ENCODE peak calls at places on chromosomes 11 and 22, in seven cellular contexts. C is left ventricle myocardium inferior, N is HFF-Myc, Y is bronchial epithelial cell, B is heart right ventricle, W is keratinocyte, U is thoracic aorta. E is an unnamed sample.

GRCh38 chr11:10906521-10906920 is 48.7 kb upstream of the ZBED5 start:
- DNase-seq in C (no peak), N (no peak), Y (no peak), B (no peak), W (no peak), U (no peak), E (no peak)

GRCh38 chr11:88979641-88980040 is 86.1 kb downstream of the GRM5 start:
- DNase-seq in C (no peak), N (no peak), Y (peak), B (no peak), W (no peak), U (no peak), E (peak)

GRCh38 chr22:37803636-37804371 is 3.9 kb upstream of the GCAT start:
- DNase-seq in C (no peak), N (no peak), Y (no peak), B (no peak), W (no peak), U (no peak), E (no peak)

GRCh38 chr11:60897496-60897895 is 8.9 kb downstream of the PRPF19 start:
- DNase-seq in C (no peak), N (no peak), Y (peak), B (no peak), W (no peak), U (no peak), E (no peak)

GRCh38 chr11:46377831-46378230 is 3.6 kb upstream of the MDK start:
- DNase-seq in C (no peak), N (no peak), Y (no peak), B (no peak), W (no peak), U (no peak), E (no peak)

GRCh38 chr22:20395181-20395896 is 1.4 kb downstream of the ZNF74 start:
- DNase-seq in C (no peak), N (no peak), Y (no peak), B (no peak), W (no peak), U (no peak), E (no peak)

GRCh38 chr11:134636071-134636470 is 224.0 kb upstream of the B3GAT1 start:
- DNase-seq in C (no peak), N (no peak), Y (no peak), B (no peak), W (no peak), U (no peak), E (no peak)

GRCh38 chr11:22555901-22556300 is 69.7 kb downstream of the FANCF start:
- DNase-seq in C (no peak), N (no peak), Y (no peak), B (no peak), W (no peak), U (no peak), E (no peak)

GRCh38 chr11:58963551-58964075 is 24.3 kb downstream of the GLYATL1 start:
- DNase-seq in C (no peak), N (peak), Y (peak), B (no peak), W (peak), U (no peak), E (peak)

GRCh38 chr11:122494171-122494570 is 161.4 kb upstream of the UBASH3B start:
- DNase-seq in C (no peak), N (no peak), Y (no peak), B (no peak), W (no peak), U (no peak), E (no peak)

GRCh38 chr11:4551346-4551979 is 6.5 kb downstream of the OR52M1 start:
- DNase-seq in C (no peak), N (no peak), Y (peak), B (no peak), W (no peak), U (no peak), E (no peak)

GRCh38 chr11:28010001-28010400 is 98.0 kb downstream of the KIF18A start:
- DNase-seq in C (no peak), N (peak), Y (no peak), B (no peak), W (no peak), U (no peak), E (no peak)

GRCh38 chr11:59875856-59876519 is 2.6 kb upstream of the OOSP3 start:
- DNase-seq in C (no peak), N (no peak), Y (no peak), B (no peak), W (no peak), U (no peak), E (no peak)

GRCh38 chr11:66696186-66696585 is 18.5 kb upstream of the RBM4B start:
- DNase-seq in C (no peak), N (no peak), Y (no peak), B (no peak), W (no peak), U (no peak), E (no peak)

GRCh38 chr11:67278135-67278938 is 10.8 kb upstream of the ANKRD13D start:
- DNase-seq in C (no peak), N (no peak), Y (no peak), B (peak), W (no peak), U (no peak), E (no peak)

GRCh38 chr22:17786435-17787158 is 12.3 kb upstream of the BID start:
- DNase-seq in C (peak), N (no peak), Y (no peak), B (peak), W (no peak), U (no peak), E (no peak)

GRCh38 chr22:43824724-43825485 is 12.8 kb upstream of the EFCAB6 start:
- DNase-seq in C (no peak), N (no peak), Y (no peak), B (no peak), W (no peak), U (no peak), E (no peak)

GRCh38 chr11:57641426-57641825 is 8.3 kb downstream of the YPEL4 start:
- DNase-seq in C (no peak), N (no peak), Y (peak), B (no peak), W (no peak), U (no peak), E (no peak)

GRCh38 chr11:57240757-57241156 is 3.7 kb upstream of the APLNR start:
- DNase-seq in C (no peak), N (no peak), Y (no peak), B (no peak), W (no peak), U (no peak), E (no peak)

GRCh38 chr11:118349475-118349874 is 5.3 kb downstream of the CD3G start:
- DNase-seq in C (no peak), N (no peak), Y (no peak), B (no peak), W (no peak), U (no peak), E (no peak)

GRCh38 chr22:28506207-28506606 is 173.4 kb downstream of the TTC28 start:
- DNase-seq in C (no peak), N (no peak), Y (no peak), B (no peak), W (no peak), U (no peak), E (no peak)

GRCh38 chr11:115054541-115055538 is 376.5 kb downstream of the NXPE2 start:
- DNase-seq in C (peak), N (no peak), Y (no peak), B (peak), W (no peak), U (no peak), E (no peak)

GRCh38 chr11:75073459-75074190 is 23.1 kb downstream of the OR2AT4 start:
- DNase-seq in C (no peak), N (no peak), Y (peak), B (no peak), W (no peak), U (no peak), E (no peak)

GRCh38 chr11:122036022-122036421 is 80.0 kb downstream of the BLID start:
- DNase-seq in C (no peak), N (no peak), Y (no peak), B (no peak), W (no peak), U (no peak), E (no peak)

GRCh38 chr11:100472727-100473389 is 214.2 kb upstream of the ARHGAP42 start:
- DNase-seq in C (no peak), N (no peak), Y (no peak), B (no peak), W (no peak), U (no peak), E (no peak)

GRCh38 chr11:63277345-63277943 is 34.0 kb upstream of the SLC22A25 start:
- DNase-seq in C (no peak), N (no peak), Y (peak), B (no peak), W (no peak), U (no peak), E (no peak)

GRCh38 chr22:50530857-50531545 is 1.2 kb upstream of the TYMP start:
- DNase-seq in C (peak), N (no peak), Y (peak), B (peak), W (no peak), U (no peak), E (no peak)

GRCh38 chr11:117597083-117597482 is 199.9 kb downstream of the DSCAML1 start:
- DNase-seq in C (peak), N (no peak), Y (peak), B (peak), W (peak), U (no peak), E (no peak)

DNA sequence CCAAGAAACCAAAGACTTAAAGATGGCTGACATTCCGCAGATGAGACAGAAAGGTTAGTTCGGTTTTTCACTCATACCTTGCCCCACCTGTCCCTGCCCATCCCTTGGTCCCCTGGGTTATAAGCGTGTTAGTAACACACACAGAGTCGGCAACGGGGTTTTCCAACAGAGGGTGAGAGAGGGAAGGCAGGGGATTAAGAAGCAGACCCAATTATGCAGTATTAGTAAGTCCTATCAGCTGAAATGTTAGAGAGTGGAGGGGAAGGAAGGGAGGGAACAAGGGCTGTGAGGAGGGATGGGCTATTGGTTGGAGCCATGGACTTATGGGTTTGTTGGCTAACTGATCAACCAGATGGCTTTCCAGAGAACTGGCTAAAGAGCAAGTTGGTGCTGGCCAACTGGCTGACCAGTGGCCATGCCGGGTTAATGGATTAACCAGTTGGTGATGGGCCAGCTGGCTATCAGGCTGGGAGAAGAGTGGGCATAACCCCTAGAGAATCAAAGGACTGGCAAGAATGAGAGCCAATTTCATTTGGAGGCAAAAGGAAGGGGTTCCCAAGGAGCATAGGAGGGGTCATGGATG is 45.5 kb downstream of the NRXN2 start:
- DNase-seq in C (no peak), N (no peak), Y (no peak), B (no peak), W (no peak), U (no peak), E (no peak)
- TF ChIP-seq CTCF in C (no peak), N (no peak), Y (no peak), B (no peak), W (no peak), U (no peak), E (no peak)

GRCh38 chr11:78594814-78595213 is 20.1 kb upstream of the NARS2 start:
- DNase-seq in C (no peak), N (no peak), Y (no peak), B (no peak), W (no peak), U (no peak), E (no peak)

GRCh38 chr11:78595431-78596130 is 20.9 kb upstream of the NARS2 start:
- DNase-seq in C (no peak), N (peak), Y (no peak), B (no peak), W (no peak), U (no peak), E (no peak)
- H3K4me3 ChIP-seq in C (no peak), N (no peak), Y (no peak), B (no peak), W (no peak), U (no peak), E (no peak)

DNA sequence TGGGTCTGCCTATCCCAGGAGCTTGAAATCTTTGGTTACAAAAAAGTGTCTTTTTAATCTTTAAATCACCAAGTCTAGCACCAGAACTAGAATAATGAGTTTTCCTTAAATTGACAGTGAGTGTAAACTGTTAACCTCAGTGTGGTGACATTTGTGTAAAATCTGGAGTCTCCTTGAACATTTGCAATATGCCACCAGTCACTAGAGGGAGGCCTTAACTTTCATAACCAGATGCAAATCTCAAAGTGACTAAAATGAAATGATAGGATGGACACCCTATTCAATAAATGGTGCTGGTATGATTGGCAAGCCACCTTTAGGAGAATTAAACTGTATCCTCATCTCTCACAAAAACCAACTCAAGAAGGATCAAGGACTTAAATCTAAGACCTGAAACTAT is 8.3 kb upstream of the SCGB1D2 start:
- DNase-seq in C (no peak), N (no peak), Y (no peak), B (no peak), W (no peak), U (no peak), E (no peak)
- TF ChIP-seq CTCF in C (no peak), N (peak), Y (no peak), B (no peak), W (no peak), U (no peak), E (peak)

GRCh38 chr11:86243377-86243776 is 1.2 kb upstream of the EED start:
- DNase-seq in C (no peak), N (no peak), Y (no peak), B (no peak), W (no peak), U (no peak), E (no peak)
- H3K4me3 ChIP-seq in C (no peak), N (no peak), Y (no peak), B (no peak), W (no peak), U (no peak), E (no peak)

GRCh38 chr11:34653851-34654490 is 33.1 kb downstream of the EHF start:
- DNase-seq in C (no peak), N (peak), Y (peak), B (no peak), W (peak), U (no peak), E (peak)
- TF ChIP-seq CTCF in C (peak), N (no peak), Y (peak), B (no peak), W (peak), U (no peak), E (peak)

GRCh38 chr11:69721745-69722144 is 17.9 kb upstream of the FGF19 start:
- DNase-seq in C (no peak), N (no peak), Y (no peak), B (no peak), W (no peak), U (no peak), E (no peak)
- H3K4me3 ChIP-seq in C (no peak), N (no peak), Y (no peak), B (no peak), W (no peak), U (no peak), E (no peak)

DNA sequence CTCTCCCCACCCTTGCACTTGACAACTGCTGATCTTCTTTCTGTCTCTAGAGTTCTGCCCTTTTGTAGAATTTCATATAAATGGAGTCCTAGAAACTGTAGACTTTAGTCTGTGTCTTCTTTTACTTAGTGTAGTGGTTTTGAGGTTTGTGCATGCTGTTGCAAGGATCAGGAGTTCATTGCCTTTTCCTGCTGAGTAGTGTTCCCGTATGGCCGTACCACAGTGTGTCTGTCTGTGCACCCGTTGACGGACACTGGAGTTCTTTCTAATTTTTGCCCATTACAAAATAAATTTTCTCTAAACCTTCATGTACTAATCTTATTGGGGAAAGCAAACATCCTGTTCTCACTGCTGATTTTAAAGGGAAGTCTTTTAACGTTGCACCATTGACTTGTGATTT is 138.1 kb downstream of the TBC1D22A start:
- DNase-seq in C (no peak), N (no peak), Y (no peak), B (no peak), W (no peak), U (no peak), E (no peak)
- TF ChIP-seq CTCF in C (no peak), N (no peak), Y (no peak), B (no peak), W (no peak), U (no peak), E (no peak)

E was measured in epithelial cell of proximal tubule.